ENCODE peak calls at places on chromosomes 6 and 20, in eight cellular contexts. S is mesothelial cell of epicardium; Q is Caki2; I is stomach; L is substantia nigra; N is CD4-positive, CD25-positive, alpha-beta regulatory T cell; J is activated T-cell treated with anti-CD3 and anti-CD28 coated beads, Interleukin-2, amount 50 U/mL, for 72 hours; R is IMR-90. H is an unnamed sample.

GRCh38 chr20:760751-761417 is 7.4 kb downstream of the SLC52A3 start:
- DNase-seq in R (no peak), J (peak), I (no peak), N (peak), S (no peak), L (no peak), Q (peak), H (no peak)

GRCh38 chr6:54892831-54893230 is 46.3 kb downstream of the FAM83B start:
- DNase-seq in I (no peak), R (peak), L (no peak), S (no peak), N (no peak), J (no peak), Q (peak), H (peak)

GRCh38 chr20:1809121-1809520 is 86.1 kb upstream of the SIRPA start:
- DNase-seq in S (no peak), J (no peak), L (no peak), Q (peak), N (no peak), R (peak), I (no peak), H (peak)

GRCh38 chr20:19701449-19701848 is 56.6 kb upstream of the RIN2 start:
- DNase-seq in Q (no peak), L (no peak), R (no peak), J (no peak), N (no peak), S (no peak), I (no peak), H (no peak)

GRCh38 chr20:2387180-2387577 is 6.5 kb downstream of the TGM6 start:
- DNase-seq in S (no peak), L (no peak), N (no peak), Q (peak), R (peak), J (peak), I (no peak), H (peak)

GRCh38 chr6:146650799-146651481 is 52.2 kb downstream of the ADGB start:
- DNase-seq in R (no peak), S (no peak), J (no peak), L (no peak), N (no peak), I (no peak), Q (no peak), H (no peak)

GRCh38 chr6:15874821-15875220 is 212.0 kb upstream of the DTNBP1 start:
- DNase-seq in S (no peak), N (no peak), L (no peak), Q (no peak), I (no peak), J (no peak), R (peak), H (peak)

GRCh38 chr6:503610-504362 is 112.2 kb downstream of the IRF4 start:
- DNase-seq in R (no peak), S (no peak), Q (no peak), N (no peak), L (no peak), I (no peak), J (no peak), H (no peak)

GRCh38 chr6:2973656-2974055 is 2.3 kb upstream of the SERPINB6 start:
- DNase-seq in R (no peak), Q (no peak), L (no peak), I (no peak), J (no peak), S (no peak), N (no peak), H (no peak)

GRCh38 chr20:39825950-39826349 is 863.1 kb downstream of the MAFB start:
- DNase-seq in N (no peak), I (no peak), J (no peak), S (no peak), L (no peak), R (peak), Q (no peak), H (no peak)

GRCh38 chr6:139587469-139587868 is 213.0 kb upstream of the CITED2 start:
- DNase-seq in I (no peak), S (no peak), Q (peak), R (peak), N (no peak), L (no peak), J (no peak), H (peak)

GRCh38 chr20:20489623-20490341 is 121.9 kb downstream of the INSM1 start:
- DNase-seq in N (no peak), J (no peak), S (no peak), L (no peak), Q (no peak), R (peak), I (no peak), H (peak)

GRCh38 chr20:3843490-3843889 is 3.1 kb upstream of the MAVS start:
- DNase-seq in N (no peak), R (peak), Q (peak), I (no peak), L (no peak), S (no peak), J (no peak), H (peak)

GRCh38 chr20:51899674-51900073 is 97.4 kb upstream of the SALL4 start:
- DNase-seq in S (no peak), Q (no peak), R (no peak), L (no peak), I (no peak), J (no peak), N (no peak), H (no peak)

GRCh38 chr6:35728663-35729348 is 8.0 kb upstream of the ARMC12 start:
- DNase-seq in I (peak), S (no peak), R (no peak), N (peak), J (peak), L (no peak), Q (peak), H (no peak)

GRCh38 chr6:52317841-52318581 is 33.5 kb upstream of the MCM3 start:
- DNase-seq in S (no peak), I (no peak), N (no peak), Q (no peak), R (peak), L (no peak), J (no peak), H (peak)

GRCh38 chr6:123338394-123338793 is 298.4 kb downstream of the TRDN start:
- DNase-seq in I (no peak), R (no peak), N (no peak), Q (no peak), S (no peak), L (no peak), J (no peak), H (no peak)

GRCh38 chr20:6705106-6705766 is 62.2 kb upstream of the BMP2 start:
- DNase-seq in N (no peak), J (no peak), L (no peak), S (no peak), R (no peak), Q (peak), I (no peak), H (peak)